ENCODE peak calls at places on chromosome 18, in six cellular contexts. Y is naive thymus-derived CD8-positive, alpha-beta T cell; H is SJSA1; W is NCI-H1694 treated with DMSO at 0.1 percent for 48 hours; E is cardiac fibroblast; J is HT-29. N is an unnamed sample.
A peak's percentile ranks its signal among the peaks of the same experiment; 100 is the strongest.

GRCh38 chr18:26436176-26437031 is 111.9 kb downstream of the KCTD1 start:
- DNase-seq in Y (no peak), H (peak; percentile 22), W (no peak), E (peak; percentile 86), J (no peak), N (no peak)

GRCh38 chr18:48330016-48330991 is 78.9 kb downstream of the ZBTB7C start:
- DNase-seq in Y (no peak), H (peak; percentile 93), W (no peak), E (peak; percentile 87), J (no peak), N (no peak)

GRCh38 chr18:10081477-10081876 is 167.7 kb downstream of the VAPA start:
- DNase-seq in Y (no peak), H (no peak), W (no peak), E (no peak), J (no peak), N (peak; percentile 36)

GRCh38 chr18:35283923-35284794 is 5.9 kb downstream of the ZSCAN30 start:
- DNase-seq in Y (no peak), H (no peak), W (no peak), E (no peak), J (no peak), N (no peak)

GRCh38 chr18:48084041-48084757 is 153.7 kb upstream of the SMAD2 start:
- DNase-seq in Y (no peak), H (no peak), W (no peak), E (no peak), J (no peak), N (no peak)

GRCh38 chr18:13222371-13223281 is 4.1 kb downstream of the LDLRAD4 start:
- DNase-seq in Y (no peak), H (no peak), W (peak; percentile 61), E (no peak), J (no peak), N (no peak)

GRCh38 chr18:31643003-31643402 is 41.4 kb downstream of the B4GALT6 start:
- DNase-seq in Y (no peak), H (no peak), W (no peak), E (peak; percentile 35), J (no peak), N (no peak)

GRCh38 chr18:3689091-3689490 is 239.1 kb downstream of the TGIF1 start:
- DNase-seq in Y (no peak), H (no peak), W (no peak), E (no peak), J (no peak), N (no peak)

GRCh38 chr18:77551055-77551454 is 301.4 kb downstream of the GALR1 start:
- DNase-seq in Y (no peak), H (no peak), W (no peak), E (no peak), J (no peak), N (no peak)